ENCODE peak calls at places on chromosome 5, in nine cellular contexts. One of them, this sample, is unnamed.

GRCh38 chr5:52342361-52342760 is 445.4 kb upstream of the ITGA1 start:
- DNase-seq in lower leg skin: no peak
- DNase-seq in stimulated activated CD8-positive, alpha-beta memory T cell treated with anti-CD3 and anti-CD28 coated beads, Interleukin-2, amount 100 ng/mL, for 48 hours: no peak
- DNase-seq in GM13976: no peak
- DNase-seq in activated T-helper 9 cell treated with anti-CD3 and anti-CD28 coated beads, Interleukin-2, amount 50 U/mL, for 16 hours: no peak
- DNase-seq in CD8-positive, alpha-beta memory T cell: no peak
- DNase-seq in A549: no peak
- DNase-seq in OCI-LY7: no peak
- DNase-seq in AML-193: no peak
- DNase-seq in this sample: no peak

GRCh38 chr5:173781826-173782670 is 106.1 kb upstream of the CPEB4 start:
- DNase-seq in activated T-helper 9 cell treated with anti-CD3 and anti-CD28 coated beads, Interleukin-2, amount 50 U/mL, for 16 hours: peak; percentile 27
- DNase-seq in AML-193: peak; percentile 40
- DNase-seq in OCI-LY7: peak; percentile 75
- DNase-seq in lower leg skin: peak; percentile 96
- DNase-seq in CD8-positive, alpha-beta memory T cell: peak; percentile 76
- DNase-seq in GM13976: no peak
- DNase-seq in A549: peak; percentile 91
- DNase-seq in stimulated activated CD8-positive, alpha-beta memory T cell treated with anti-CD3 and anti-CD28 coated beads, Interleukin-2, amount 100 ng/mL, for 48 hours: peak; percentile 9
- DNase-seq in this sample: no peak

GRCh38 chr5:124735169-124735858 is 11.1 kb downstream of the ZNF608 start:
- DNase-seq in AML-193: no peak
- DNase-seq in lower leg skin: no peak
- DNase-seq in CD8-positive, alpha-beta memory T cell: no peak
- DNase-seq in OCI-LY7: peak; percentile 73
- DNase-seq in A549: no peak
- DNase-seq in activated T-helper 9 cell treated with anti-CD3 and anti-CD28 coated beads, Interleukin-2, amount 50 U/mL, for 16 hours: no peak
- DNase-seq in GM13976: no peak
- DNase-seq in stimulated activated CD8-positive, alpha-beta memory T cell treated with anti-CD3 and anti-CD28 coated beads, Interleukin-2, amount 100 ng/mL, for 48 hours: no peak
- DNase-seq in this sample: peak; percentile 70

GRCh38 chr5:181188700-181189362 is 16.2 kb downstream of the TRIM7 start:
- DNase-seq in lower leg skin: peak; percentile 96
- DNase-seq in GM13976: peak; percentile 58
- DNase-seq in AML-193: no peak
- DNase-seq in A549: peak; percentile 91
- DNase-seq in CD8-positive, alpha-beta memory T cell: peak; percentile 87
- DNase-seq in OCI-LY7: peak; percentile 89
- DNase-seq in stimulated activated CD8-positive, alpha-beta memory T cell treated with anti-CD3 and anti-CD28 coated beads, Interleukin-2, amount 100 ng/mL, for 48 hours: peak; percentile 55
- DNase-seq in activated T-helper 9 cell treated with anti-CD3 and anti-CD28 coated beads, Interleukin-2, amount 50 U/mL, for 16 hours: peak; percentile 49
- DNase-seq in this sample: peak; percentile 37

GRCh38 chr5:149399775-149400174 is 20.7 kb upstream of the IL17B start:
- DNase-seq in activated T-helper 9 cell treated with anti-CD3 and anti-CD28 coated beads, Interleukin-2, amount 50 U/mL, for 16 hours: no peak
- DNase-seq in A549: no peak
- DNase-seq in lower leg skin: no peak
- DNase-seq in AML-193: no peak
- DNase-seq in GM13976: no peak
- DNase-seq in stimulated activated CD8-positive, alpha-beta memory T cell treated with anti-CD3 and anti-CD28 coated beads, Interleukin-2, amount 100 ng/mL, for 48 hours: no peak
- DNase-seq in OCI-LY7: no peak
- DNase-seq in CD8-positive, alpha-beta memory T cell: no peak
- DNase-seq in this sample: no peak

GRCh38 chr5:81922790-81923398 is 48.9 kb upstream of the ATG10 start:
- DNase-seq in CD8-positive, alpha-beta memory T cell: no peak
- DNase-seq in lower leg skin: no peak
- DNase-seq in AML-193: no peak
- DNase-seq in stimulated activated CD8-positive, alpha-beta memory T cell treated with anti-CD3 and anti-CD28 coated beads, Interleukin-2, amount 100 ng/mL, for 48 hours: no peak
- DNase-seq in A549: no peak
- DNase-seq in OCI-LY7: no peak
- DNase-seq in activated T-helper 9 cell treated with anti-CD3 and anti-CD28 coated beads, Interleukin-2, amount 50 U/mL, for 16 hours: no peak
- DNase-seq in GM13976: no peak
- DNase-seq in this sample: no peak

GRCh38 chr5:69138796-69139195 is 28.2 kb upstream of the CCNB1 start:
- DNase-seq in activated T-helper 9 cell treated with anti-CD3 and anti-CD28 coated beads, Interleukin-2, amount 50 U/mL, for 16 hours: no peak
- DNase-seq in A549: no peak
- DNase-seq in CD8-positive, alpha-beta memory T cell: no peak
- DNase-seq in lower leg skin: no peak
- DNase-seq in stimulated activated CD8-positive, alpha-beta memory T cell treated with anti-CD3 and anti-CD28 coated beads, Interleukin-2, amount 100 ng/mL, for 48 hours: no peak
- DNase-seq in AML-193: no peak
- DNase-seq in OCI-LY7: no peak
- DNase-seq in GM13976: no peak
- DNase-seq in this sample: no peak

GRCh38 chr5:76403963-76404693 is 1.0 kb downstream of the IQGAP2 start:
- DNase-seq in GM13976: peak; percentile 60
- DNase-seq in CD8-positive, alpha-beta memory T cell: peak; percentile 93
- DNase-seq in stimulated activated CD8-positive, alpha-beta memory T cell treated with anti-CD3 and anti-CD28 coated beads, Interleukin-2, amount 100 ng/mL, for 48 hours: peak; percentile 43
- DNase-seq in lower leg skin: peak; percentile 87
- DNase-seq in activated T-helper 9 cell treated with anti-CD3 and anti-CD28 coated beads, Interleukin-2, amount 50 U/mL, for 16 hours: peak; percentile 65
- DNase-seq in A549: peak; percentile 25
- DNase-seq in AML-193: peak; percentile 34
- DNase-seq in OCI-LY7: peak; percentile 87
- DNase-seq in this sample: peak; percentile 64

GRCh38 chr5:11903121-11903613 is 1.1 kb downstream of the CTNND2 start:
- DNase-seq in GM13976: peak; percentile 6
- DNase-seq in activated T-helper 9 cell treated with anti-CD3 and anti-CD28 coated beads, Interleukin-2, amount 50 U/mL, for 16 hours: no peak
- DNase-seq in stimulated activated CD8-positive, alpha-beta memory T cell treated with anti-CD3 and anti-CD28 coated beads, Interleukin-2, amount 100 ng/mL, for 48 hours: no peak
- DNase-seq in A549: no peak
- DNase-seq in CD8-positive, alpha-beta memory T cell: no peak
- DNase-seq in lower leg skin: no peak
- DNase-seq in AML-193: no peak
- DNase-seq in OCI-LY7: no peak
- DNase-seq in this sample: no peak

GRCh38 chr5:154779105-154779504 is 23.9 kb downstream of the LARP1 start:
- DNase-seq in activated T-helper 9 cell treated with anti-CD3 and anti-CD28 coated beads, Interleukin-2, amount 50 U/mL, for 16 hours: no peak
- DNase-seq in AML-193: no peak
- DNase-seq in A549: peak; percentile 76
- DNase-seq in GM13976: no peak
- DNase-seq in stimulated activated CD8-positive, alpha-beta memory T cell treated with anti-CD3 and anti-CD28 coated beads, Interleukin-2, amount 100 ng/mL, for 48 hours: no peak
- DNase-seq in CD8-positive, alpha-beta memory T cell: no peak
- DNase-seq in lower leg skin: no peak
- DNase-seq in OCI-LY7: no peak
- DNase-seq in this sample: peak; percentile 42

GRCh38 chr5:60883229-60883628 is 39.2 kb upstream of the ELOVL7 start:
- DNase-seq in stimulated activated CD8-positive, alpha-beta memory T cell treated with anti-CD3 and anti-CD28 coated beads, Interleukin-2, amount 100 ng/mL, for 48 hours: no peak
- DNase-seq in A549: peak; percentile 31
- DNase-seq in lower leg skin: no peak
- DNase-seq in OCI-LY7: peak; percentile 2
- DNase-seq in GM13976: peak; percentile 47
- DNase-seq in activated T-helper 9 cell treated with anti-CD3 and anti-CD28 coated beads, Interleukin-2, amount 50 U/mL, for 16 hours: no peak
- DNase-seq in CD8-positive, alpha-beta memory T cell: no peak
- DNase-seq in AML-193: peak; percentile 54
- DNase-seq in this sample: peak; percentile 37

GRCh38 chr5:181170237-181170830 is 22.9 kb downstream of the OR2V2 start:
- DNase-seq in GM13976: no peak
- DNase-seq in activated T-helper 9 cell treated with anti-CD3 and anti-CD28 coated beads, Interleukin-2, amount 50 U/mL, for 16 hours: no peak
- DNase-seq in OCI-LY7: no peak
- DNase-seq in A549: no peak
- DNase-seq in AML-193: no peak
- DNase-seq in CD8-positive, alpha-beta memory T cell: no peak
- DNase-seq in stimulated activated CD8-positive, alpha-beta memory T cell treated with anti-CD3 and anti-CD28 coated beads, Interleukin-2, amount 100 ng/mL, for 48 hours: no peak
- DNase-seq in lower leg skin: no peak
- DNase-seq in this sample: peak; percentile 70

GRCh38 chr5:180802325-180803180 is at the start of gene MGAT1:
- DNase-seq in AML-193: peak; percentile 66
- DNase-seq in GM13976: peak; percentile 97
- DNase-seq in stimulated activated CD8-positive, alpha-beta memory T cell treated with anti-CD3 and anti-CD28 coated beads, Interleukin-2, amount 100 ng/mL, for 48 hours: peak; percentile 83
- DNase-seq in activated T-helper 9 cell treated with anti-CD3 and anti-CD28 coated beads, Interleukin-2, amount 50 U/mL, for 16 hours: peak; percentile 73
- DNase-seq in CD8-positive, alpha-beta memory T cell: peak; percentile 80
- DNase-seq in lower leg skin: peak; percentile 99
- DNase-seq in A549: peak; percentile 74
- DNase-seq in OCI-LY7: peak; percentile 75
- DNase-seq in this sample: peak; percentile 85

GRCh38 chr5:90297045-90297764 is 112.4 kb downstream of the CETN3 start:
- DNase-seq in lower leg skin: no peak
- DNase-seq in GM13976: no peak
- DNase-seq in AML-193: no peak
- DNase-seq in activated T-helper 9 cell treated with anti-CD3 and anti-CD28 coated beads, Interleukin-2, amount 50 U/mL, for 16 hours: no peak
- DNase-seq in CD8-positive, alpha-beta memory T cell: no peak
- DNase-seq in A549: no peak
- DNase-seq in OCI-LY7: no peak
- DNase-seq in stimulated activated CD8-positive, alpha-beta memory T cell treated with anti-CD3 and anti-CD28 coated beads, Interleukin-2, amount 100 ng/mL, for 48 hours: no peak
- DNase-seq in this sample: no peak

GRCh38 chr5:180127682-180128670 is 56.4 kb upstream of the RNF130 start:
- DNase-seq in GM13976: peak; percentile 31
- DNase-seq in stimulated activated CD8-positive, alpha-beta memory T cell treated with anti-CD3 and anti-CD28 coated beads, Interleukin-2, amount 100 ng/mL, for 48 hours: no peak
- DNase-seq in A549: no peak
- DNase-seq in CD8-positive, alpha-beta memory T cell: no peak
- DNase-seq in AML-193: no peak
- DNase-seq in activated T-helper 9 cell treated with anti-CD3 and anti-CD28 coated beads, Interleukin-2, amount 50 U/mL, for 16 hours: no peak
- DNase-seq in OCI-LY7: no peak
- DNase-seq in lower leg skin: peak; percentile 75
- DNase-seq in this sample: no peak

GRCh38 chr5:68376931-68377330 is 161.4 kb downstream of the PIK3R1 start:
- DNase-seq in activated T-helper 9 cell treated with anti-CD3 and anti-CD28 coated beads, Interleukin-2, amount 50 U/mL, for 16 hours: no peak
- DNase-seq in CD8-positive, alpha-beta memory T cell: no peak
- DNase-seq in AML-193: no peak
- DNase-seq in GM13976: no peak
- DNase-seq in OCI-LY7: no peak
- DNase-seq in lower leg skin: no peak
- DNase-seq in A549: no peak
- DNase-seq in stimulated activated CD8-positive, alpha-beta memory T cell treated with anti-CD3 and anti-CD28 coated beads, Interleukin-2, amount 100 ng/mL, for 48 hours: no peak
- DNase-seq in this sample: no peak

GRCh38 chr5:118006229-118006628 is 982.1 kb downstream of the DTWD2 start:
- DNase-seq in activated T-helper 9 cell treated with anti-CD3 and anti-CD28 coated beads, Interleukin-2, amount 50 U/mL, for 16 hours: no peak
- DNase-seq in lower leg skin: no peak
- DNase-seq in A549: no peak
- DNase-seq in AML-193: no peak
- DNase-seq in GM13976: no peak
- DNase-seq in CD8-positive, alpha-beta memory T cell: no peak
- DNase-seq in stimulated activated CD8-positive, alpha-beta memory T cell treated with anti-CD3 and anti-CD28 coated beads, Interleukin-2, amount 100 ng/mL, for 48 hours: no peak
- DNase-seq in OCI-LY7: no peak
- DNase-seq in this sample: no peak

GRCh38 chr5:164256954-164257353 is 751.5 kb downstream of the MAT2B start:
- DNase-seq in stimulated activated CD8-positive, alpha-beta memory T cell treated with anti-CD3 and anti-CD28 coated beads, Interleukin-2, amount 100 ng/mL, for 48 hours: no peak
- DNase-seq in OCI-LY7: no peak
- DNase-seq in A549: no peak
- DNase-seq in activated T-helper 9 cell treated with anti-CD3 and anti-CD28 coated beads, Interleukin-2, amount 50 U/mL, for 16 hours: no peak
- DNase-seq in GM13976: no peak
- DNase-seq in lower leg skin: no peak
- DNase-seq in AML-193: no peak
- DNase-seq in CD8-positive, alpha-beta memory T cell: no peak
- DNase-seq in this sample: no peak

GRCh38 chr5:90968319-90968718 is 409.7 kb downstream of the ADGRV1 start:
- DNase-seq in CD8-positive, alpha-beta memory T cell: no peak
- DNase-seq in GM13976: no peak
- DNase-seq in activated T-helper 9 cell treated with anti-CD3 and anti-CD28 coated beads, Interleukin-2, amount 50 U/mL, for 16 hours: no peak
- DNase-seq in AML-193: no peak
- DNase-seq in lower leg skin: no peak
- DNase-seq in OCI-LY7: no peak
- DNase-seq in A549: no peak
- DNase-seq in stimulated activated CD8-positive, alpha-beta memory T cell treated with anti-CD3 and anti-CD28 coated beads, Interleukin-2, amount 100 ng/mL, for 48 hours: no peak
- DNase-seq in this sample: no peak

GRCh38 chr5:115461506-115462290 is 82.9 kb downstream of the FEM1C start:
- DNase-seq in lower leg skin: no peak
- DNase-seq in AML-193: no peak
- DNase-seq in activated T-helper 9 cell treated with anti-CD3 and anti-CD28 coated beads, Interleukin-2, amount 50 U/mL, for 16 hours: no peak
- DNase-seq in CD8-positive, alpha-beta memory T cell: no peak
- DNase-seq in A549: peak; percentile 71
- DNase-seq in OCI-LY7: no peak
- DNase-seq in stimulated activated CD8-positive, alpha-beta memory T cell treated with anti-CD3 and anti-CD28 coated beads, Interleukin-2, amount 100 ng/mL, for 48 hours: no peak
- DNase-seq in GM13976: no peak
- DNase-seq in this sample: no peak

GRCh38 chr5:125455041-125455440 is 708.6 kb upstream of the ZNF608 start:
- DNase-seq in lower leg skin: no peak
- DNase-seq in activated T-helper 9 cell treated with anti-CD3 and anti-CD28 coated beads, Interleukin-2, amount 50 U/mL, for 16 hours: no peak
- DNase-seq in stimulated activated CD8-positive, alpha-beta memory T cell treated with anti-CD3 and anti-CD28 coated beads, Interleukin-2, amount 100 ng/mL, for 48 hours: no peak
- DNase-seq in AML-193: no peak
- DNase-seq in GM13976: no peak
- DNase-seq in OCI-LY7: no peak
- DNase-seq in CD8-positive, alpha-beta memory T cell: no peak
- DNase-seq in A549: no peak
- DNase-seq in this sample: no peak

GRCh38 chr5:78706825-78707224 is 58.3 kb upstream of the LHFPL2 start:
- DNase-seq in CD8-positive, alpha-beta memory T cell: no peak
- DNase-seq in GM13976: no peak
- DNase-seq in lower leg skin: no peak
- DNase-seq in AML-193: no peak
- DNase-seq in A549: no peak
- DNase-seq in activated T-helper 9 cell treated with anti-CD3 and anti-CD28 coated beads, Interleukin-2, amount 50 U/mL, for 16 hours: no peak
- DNase-seq in stimulated activated CD8-positive, alpha-beta memory T cell treated with anti-CD3 and anti-CD28 coated beads, Interleukin-2, amount 100 ng/mL, for 48 hours: no peak
- DNase-seq in OCI-LY7: no peak
- DNase-seq in this sample: no peak

GRCh38 chr5:9124837-9125236 is 421.0 kb downstream of the SEMA5A start:
- DNase-seq in A549: no peak
- DNase-seq in OCI-LY7: no peak
- DNase-seq in activated T-helper 9 cell treated with anti-CD3 and anti-CD28 coated beads, Interleukin-2, amount 50 U/mL, for 16 hours: no peak
- DNase-seq in GM13976: no peak
- DNase-seq in stimulated activated CD8-positive, alpha-beta memory T cell treated with anti-CD3 and anti-CD28 coated beads, Interleukin-2, amount 100 ng/mL, for 48 hours: no peak
- DNase-seq in CD8-positive, alpha-beta memory T cell: no peak
- DNase-seq in AML-193: no peak
- DNase-seq in lower leg skin: no peak
- DNase-seq in this sample: no peak

GRCh38 chr5:68946728-68947127 is 147.1 kb upstream of the SLC30A5 start:
- DNase-seq in GM13976: no peak
- DNase-seq in OCI-LY7: no peak
- DNase-seq in AML-193: no peak
- DNase-seq in lower leg skin: no peak
- DNase-seq in CD8-positive, alpha-beta memory T cell: no peak
- DNase-seq in stimulated activated CD8-positive, alpha-beta memory T cell treated with anti-CD3 and anti-CD28 coated beads, Interleukin-2, amount 100 ng/mL, for 48 hours: no peak
- DNase-seq in A549: no peak
- DNase-seq in activated T-helper 9 cell treated with anti-CD3 and anti-CD28 coated beads, Interleukin-2, amount 50 U/mL, for 16 hours: no peak
- DNase-seq in this sample: no peak

GRCh38 chr5:63495225-63495624 is 467.0 kb downstream of the HTR1A start:
- DNase-seq in GM13976: no peak
- DNase-seq in stimulated activated CD8-positive, alpha-beta memory T cell treated with anti-CD3 and anti-CD28 coated beads, Interleukin-2, amount 100 ng/mL, for 48 hours: no peak
- DNase-seq in activated T-helper 9 cell treated with anti-CD3 and anti-CD28 coated beads, Interleukin-2, amount 50 U/mL, for 16 hours: no peak
- DNase-seq in AML-193: no peak
- DNase-seq in CD8-positive, alpha-beta memory T cell: no peak
- DNase-seq in OCI-LY7: no peak
- DNase-seq in lower leg skin: no peak
- DNase-seq in A549: no peak
- DNase-seq in this sample: no peak

GRCh38 chr5:35694481-35694880 is 76.8 kb downstream of the SPEF2 start:
- DNase-seq in activated T-helper 9 cell treated with anti-CD3 and anti-CD28 coated beads, Interleukin-2, amount 50 U/mL, for 16 hours: no peak
- DNase-seq in OCI-LY7: no peak
- DNase-seq in GM13976: no peak
- DNase-seq in lower leg skin: no peak
- DNase-seq in stimulated activated CD8-positive, alpha-beta memory T cell treated with anti-CD3 and anti-CD28 coated beads, Interleukin-2, amount 100 ng/mL, for 48 hours: no peak
- DNase-seq in A549: no peak
- DNase-seq in CD8-positive, alpha-beta memory T cell: no peak
- DNase-seq in AML-193: no peak
- DNase-seq in this sample: no peak

This sample was measured in HuH-7.